ENCODE peak calls at places on chromosome 17, in seven cellular contexts. S, F, R, I, O, B and A are unnamed samples.

GRCh38 chr17:78522031-78522809 is 55.0 kb downstream of the DNAH17 start:
- ATAC-seq in S (no peak), F (no peak), R (no peak), I (no peak), O (no peak), B (no peak), A (no peak)

GRCh38 chr17:66300956-66301355 is 1.5 kb upstream of the PRKCA start:
- ATAC-seq in S (no peak), F (no peak), R (no peak), I (no peak), O (no peak), B (no peak), A (no peak)

GRCh38 chr17:46001390-46002310 is 2.6 kb downstream of the STH start:
- ATAC-seq in S (no peak), F (no peak), R (no peak), I (no peak), O (peak), B (no peak), A (peak)

GRCh38 chr17:45306623-45307022 is 10.2 kb downstream of the MAP3K14 start:
- ATAC-seq in S (no peak), F (no peak), R (no peak), I (no peak), O (no peak), B (no peak), A (no peak)

GRCh38 chr17:63832455-63832854 is 5.0 kb upstream of the FTSJ3 start:
- ATAC-seq in S (no peak), F (no peak), R (no peak), I (no peak), O (no peak), B (no peak), A (no peak)

GRCh38 chr17:77428020-77428781 is 287.4 kb downstream of the SEC14L1 start:
- ATAC-seq in S (no peak), F (no peak), R (peak), I (no peak), O (no peak), B (no peak), A (peak)

GRCh38 chr17:82781894-82782274 is 30.0 kb downstream of the TBCD start:
- ATAC-seq in S (peak), F (peak), R (peak), I (peak), O (peak), B (peak), A (peak)

GRCh38 chr17:80092959-80093358 is 8.4 kb upstream of the GAA start:
- ATAC-seq in S (peak), F (no peak), R (no peak), I (peak), O (peak), B (no peak), A (no peak)

GRCh38 chr17:49928826-49929475 is 40.0 kb upstream of the DLX4 start:
- ATAC-seq in S (no peak), F (no peak), R (no peak), I (no peak), O (no peak), B (no peak), A (no peak)

GRCh38 chr17:2852211-2852610 is 56.0 kb downstream of the RAP1GAP2 start:
- ATAC-seq in S (no peak), F (no peak), R (no peak), I (no peak), O (no peak), B (no peak), A (no peak)

GRCh38 chr17:75635610-75636202 is 2.5 kb downstream of the SMIM5 start:
- ATAC-seq in S (no peak), F (no peak), R (no peak), I (peak), O (no peak), B (no peak), A (no peak)